ENCODE peak calls at places on chromosomes 3 and 15, in five cellular contexts. S is CD8-positive, alpha-beta T cell; T is fibroblast of pulmonary artery; M is cardiac muscle cell; D is A549. Z is an unnamed sample.

GRCh38 chr3:109863701-109864100 is 526.4 kb upstream of the DPPA4 start:
- DNase-seq in S (no peak), T (no peak), M (no peak), D (no peak), Z (no peak)

GRCh38 chr3:135736740-135737139 is 228.8 kb upstream of the PPP2R3A start:
- DNase-seq in S (no peak), T (no peak), M (no peak), D (peak), Z (peak)

GRCh38 chr3:35932995-35933394 is 293.7 kb downstream of the ARPP21 start:
- DNase-seq in S (no peak), T (peak), M (peak), D (peak), Z (no peak)

GRCh38 chr3:176950743-176951142 is 246.5 kb downstream of the TBL1XR1 start:
- DNase-seq in S (no peak), T (peak), M (peak), D (no peak), Z (no peak)

GRCh38 chr3:57065588-57065987 is 5.1 kb downstream of the SPATA12 start:
- DNase-seq in S (no peak), T (no peak), M (no peak), D (no peak), Z (no peak)

GRCh38 chr3:113695818-113696645 is at the start of gene USF3:
- DNase-seq in S (peak), T (peak), M (peak), D (peak), Z (no peak)

GRCh38 chr15:63466378-63467192 is 37.8 kb upstream of the USP3 start:
- DNase-seq in S (no peak), T (peak), M (peak), D (peak), Z (peak)

GRCh38 chr3:69084326-69084667 is 440 bp upstream of the ARL6IP5 start:
- DNase-seq in S (no peak), T (peak), M (peak), D (no peak), Z (no peak)

GRCh38 chr3:172612871-172613678 is 89.8 kb upstream of the TNFSF10 start:
- DNase-seq in S (no peak), T (no peak), M (no peak), D (no peak), Z (no peak)

GRCh38 chr3:194565597-194566190 is 67.5 kb downstream of the TMEM44 start:
- DNase-seq in S (no peak), T (peak), M (peak), D (no peak), Z (no peak)

GRCh38 chr15:38038659-38039442 is 104.4 kb downstream of the TMCO5A start:
- DNase-seq in S (no peak), T (peak), M (peak), D (no peak), Z (no peak)

GRCh38 chr3:67521053-67521646 is 133.3 kb downstream of the SUCLG2 start:
- DNase-seq in S (no peak), T (no peak), M (no peak), D (no peak), Z (no peak)

GRCh38 chr3:106206165-106206564 is 337.4 kb upstream of the CBLB start:
- DNase-seq in S (no peak), T (no peak), M (peak), D (no peak), Z (no peak)

GRCh38 chr3:69181592-69182211 is 59.3 kb upstream of the LMOD3 start:
- DNase-seq in S (no peak), T (peak), M (peak), D (peak), Z (no peak)

GRCh38 chr3:10929978-10930620 is 62.4 kb upstream of the SLC6A1 start:
- DNase-seq in S (no peak), T (no peak), M (no peak), D (no peak), Z (no peak)

GRCh38 chr15:61457050-61457733 is 228.1 kb upstream of the RORA start:
- DNase-seq in S (no peak), T (no peak), M (no peak), D (no peak), Z (no peak)

GRCh38 chr3:42247576-42248027 is 18.4 kb downstream of the CCK start:
- DNase-seq in S (peak), T (peak), M (peak), D (peak), Z (peak)

GRCh38 chr3:33658971-33659848 is 58.8 kb downstream of the CLASP2 start:
- DNase-seq in S (no peak), T (peak), M (peak), D (peak), Z (no peak)

GRCh38 chr3:154684021-154684420 is 254.0 kb upstream of the GPR149 start:
- DNase-seq in S (no peak), T (no peak), M (no peak), D (no peak), Z (no peak)

GRCh38 chr15:39239562-39239961 is 341.3 kb upstream of the THBS1 start:
- DNase-seq in S (no peak), T (no peak), M (no peak), D (no peak), Z (no peak)

GRCh38 chr3:188052229-188052965 is 101.6 kb upstream of the LPP start:
- DNase-seq in S (no peak), T (peak), M (peak), D (no peak), Z (no peak)

GRCh38 chr3:152396867-152397266 is 128.1 kb downstream of the MBNL1 start:
- DNase-seq in S (no peak), T (peak), M (peak), D (no peak), Z (no peak)

DNA sequence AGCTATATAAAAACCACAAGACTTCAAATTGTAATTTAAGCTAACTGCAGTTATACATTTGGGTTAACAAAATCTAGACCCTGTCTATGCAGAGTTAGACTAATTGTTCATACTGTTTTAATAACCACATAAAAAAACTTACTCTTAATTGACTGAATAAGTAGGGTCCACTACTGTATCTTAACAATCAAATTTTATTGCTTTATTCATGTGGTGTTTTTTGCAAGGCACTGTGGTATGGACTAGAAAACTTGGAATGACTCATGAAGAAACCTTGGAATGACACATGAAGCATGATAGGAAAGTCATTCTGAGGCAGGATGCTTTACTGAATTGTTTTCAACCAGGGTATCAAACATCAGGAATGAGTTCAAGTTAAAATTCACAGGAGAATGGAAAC is 2.3 kb downstream of the SERP1 start:
- DNase-seq in S (no peak), T (peak), M (peak), D (no peak), Z (no peak)
- H3K4me3 ChIP-seq in S (no peak), T (peak), M (no peak), D (peak), Z (no peak)

GRCh38 chr3:14646589-14647413 is 4.8 kb upstream of the CCDC174 start:
- DNase-seq in S (no peak), T (no peak), M (no peak), D (no peak), Z (no peak)
- TF ChIP-seq CTCF in S (no peak), T (peak), M (peak), D (no peak), Z (no peak)

GRCh38 chr15:78508272-78508671 is 895 bp downstream of the HYKK start:
- DNase-seq in S (no peak), T (no peak), M (no peak), D (no peak), Z (no peak)
- H3K4me3 ChIP-seq in S (peak), T (peak), M (peak), D (peak), Z (peak)

GRCh38 chr15:69712999-69713398 is 260.4 kb downstream of the RPLP1 start:
- DNase-seq in S (no peak), T (no peak), M (peak), D (no peak), Z (no peak)
- TF ChIP-seq CTCF in S (no peak), T (no peak), M (no peak), D (no peak), Z (no peak)

GRCh38 chr3:64354956-64355355 is 129.7 kb upstream of the PRICKLE2 start:
- DNase-seq in S (no peak), T (no peak), M (no peak), D (no peak), Z (no peak)
- H3K4me3 ChIP-seq in S (no peak), T (no peak), M (no peak), D (no peak), Z (no peak)

GRCh38 chr3:51391566-51392300 is 648 bp downstream of the RBM15B start:
- DNase-seq in S (peak), T (peak), M (peak), D (no peak), Z (no peak)

GRCh38 chr3:51392301-51393095 is 1.4 kb downstream of the RBM15B start:
- DNase-seq in S (no peak), T (no peak), M (no peak), D (no peak), Z (no peak)

GRCh38 chr3:51390600-51391074 is 448 bp upstream of the RBM15B start:
- DNase-seq in S (no peak), T (no peak), M (no peak), D (no peak), Z (no peak)

GRCh38 chr3:51390186-51390585 is 899 bp upstream of the RBM15B start:
- DNase-seq in S (no peak), T (no peak), M (no peak), D (no peak), Z (no peak)

GRCh38 chr3:51391075-51391565 is at the start of gene RBM15B:
- DNase-seq in S (peak), T (peak), M (peak), D (peak), Z (peak)
- TF ChIP-seq CTCF in S (peak), T (peak), M (peak), D (peak), Z (peak)

DNA sequence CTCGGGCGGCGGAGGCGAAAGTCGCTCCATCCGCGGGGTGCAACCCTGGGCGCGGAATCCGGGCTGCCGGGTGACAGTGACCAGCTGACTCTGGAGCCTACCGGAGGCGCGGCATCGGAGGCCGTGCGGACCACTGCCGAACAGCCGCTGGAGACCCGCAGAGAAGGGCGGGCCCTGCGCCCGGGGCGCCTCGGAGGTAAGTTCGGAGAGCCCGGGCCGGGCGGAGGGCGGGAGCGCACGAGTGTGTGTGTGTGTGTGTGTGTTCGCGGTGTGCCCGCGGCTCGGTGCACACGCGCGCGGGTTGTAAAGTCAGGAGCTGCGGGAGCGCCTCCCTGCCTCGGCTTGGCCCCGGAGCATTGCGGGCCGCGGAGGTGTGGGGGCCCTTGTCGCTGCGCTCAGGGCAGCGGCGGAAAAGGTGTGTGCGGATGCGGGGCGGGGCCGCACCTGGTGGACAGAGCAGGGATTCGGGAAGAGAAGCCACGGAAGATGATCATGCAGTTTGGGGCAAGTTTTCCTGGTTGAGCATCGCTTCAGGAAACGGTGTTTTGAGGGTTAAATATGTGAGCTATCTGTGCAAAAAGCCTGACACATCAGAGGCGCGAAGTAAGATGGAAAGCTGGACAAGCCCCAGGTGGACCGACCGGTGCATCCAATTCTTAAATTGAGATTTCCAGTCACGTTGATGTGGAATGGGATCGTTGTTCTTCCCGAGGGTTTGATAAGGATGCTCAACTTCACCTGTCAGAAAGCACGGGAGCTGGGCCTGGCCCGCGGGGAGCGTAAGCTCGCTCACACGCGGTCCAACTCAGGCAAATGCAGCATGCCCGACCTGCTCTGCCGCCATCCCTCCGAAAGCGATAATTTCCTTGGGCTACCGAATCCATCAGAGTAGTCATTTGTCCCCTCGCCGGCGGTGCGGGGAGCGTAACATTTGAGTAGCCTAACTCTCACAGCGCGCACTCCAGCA is 492 bp downstream of the MINAR1 start:
- DNase-seq in S (no peak), T (no peak), M (peak), D (peak), Z (no peak)
- H3K4me3 ChIP-seq in S (no peak), T (peak), M (peak), D (peak), Z (peak)

DNA sequence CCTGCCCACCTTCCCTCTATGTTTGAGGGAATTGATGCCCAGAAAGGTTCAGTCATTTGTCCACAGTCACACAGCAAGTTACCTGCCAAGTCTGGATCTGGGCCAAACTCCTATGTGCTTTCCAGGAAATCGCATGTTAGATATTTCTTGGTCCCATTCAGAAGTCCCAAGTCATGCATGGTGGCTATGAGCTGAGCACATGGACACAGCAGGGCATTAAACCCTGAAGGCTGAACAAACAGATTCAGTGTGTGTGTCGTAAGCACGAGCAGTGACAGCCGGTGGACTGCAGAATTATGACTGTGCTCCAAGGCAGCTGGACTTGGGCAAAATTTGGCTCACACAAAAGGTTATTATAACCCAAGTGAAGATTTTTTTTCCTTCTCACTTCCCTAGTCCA is 11.4 kb upstream of the SLC6A6 start:
- DNase-seq in S (no peak), T (peak), M (peak), D (peak), Z (no peak)
- TF ChIP-seq CTCF in S (no peak), T (no peak), M (no peak), D (no peak), Z (no peak)

Z was measured in LNCaP clone FGC.